ENCODE peak calls at places on chromosome 9, in nine cellular contexts. H is left ventricle myocardium inferior, Z is adrenal gland, V is A673, M is fibroblast of villous mesenchyme, E is fibroblast of lung, P is body of pancreas, J is lower lobe of right lung, X is right lobe of liver. N is an unnamed sample.

GRCh38 chr9:122218070-122218884 is 10.5 kb downstream of the LHX6 start:
- DNase-seq in H (no peak), Z (no peak), V (no peak), M (no peak), E (no peak), P (no peak), J (no peak), X (no peak), N (no peak)

GRCh38 chr9:114666441-114666840 is 8.8 kb upstream of the TEX53 start:
- DNase-seq in H (no peak), Z (no peak), V (no peak), M (no peak), E (no peak), P (no peak), J (no peak), X (no peak), N (no peak)

GRCh38 chr9:92463989-92464388 is 18.3 kb downstream of the ASPN start:
- DNase-seq in H (no peak), Z (no peak), V (no peak), M (peak), E (peak), P (no peak), J (no peak), X (no peak), N (no peak)

GRCh38 chr9:108412755-108413154 is 443.0 kb downstream of the ACTL7B start:
- DNase-seq in H (no peak), Z (no peak), V (peak), M (no peak), E (no peak), P (no peak), J (no peak), X (no peak), N (no peak)

GRCh38 chr9:111661150-111661801 is at the start of gene GNG10:
- DNase-seq in H (peak), Z (peak), V (peak), M (peak), E (peak), P (peak), J (peak), X (peak), N (peak)

GRCh38 chr9:91845839-91846238 is 104.2 kb downstream of the ROR2 start:
- DNase-seq in H (no peak), Z (no peak), V (peak), M (no peak), E (no peak), P (no peak), J (no peak), X (no peak), N (no peak)

GRCh38 chr9:134040831-134041648 is 15.8 kb downstream of the BRD3OS start:
- DNase-seq in H (no peak), Z (peak), V (no peak), M (no peak), E (no peak), P (no peak), J (peak), X (peak), N (no peak)

GRCh38 chr9:125559194-125559593 is 147.8 kb downstream of the MAPKAP1 start:
- DNase-seq in H (no peak), Z (no peak), V (no peak), M (no peak), E (no peak), P (no peak), J (no peak), X (no peak), N (no peak)

GRCh38 chr9:110949081-110949480 is 89.2 kb downstream of the LPAR1 start:
- DNase-seq in H (no peak), Z (no peak), V (peak), M (no peak), E (no peak), P (no peak), J (no peak), X (no peak), N (no peak)

GRCh38 chr9:98678244-98678842 is 30.4 kb downstream of the GABBR2 start:
- DNase-seq in H (no peak), Z (no peak), V (peak), M (no peak), E (peak), P (no peak), J (no peak), X (no peak), N (no peak)

GRCh38 chr9:113313276-113313675 is 10.1 kb upstream of the RNF183 start:
- DNase-seq in H (no peak), Z (no peak), V (no peak), M (no peak), E (no peak), P (no peak), J (no peak), X (no peak), N (no peak)

GRCh38 chr9:18721267-18722079 is 247.5 kb downstream of the ADAMTSL1 start:
- DNase-seq in H (no peak), Z (no peak), V (no peak), M (no peak), E (no peak), P (no peak), J (no peak), X (no peak), N (no peak)

GRCh38 chr9:96721731-96722429 is 56.0 kb downstream of the ZNF510 start:
- DNase-seq in H (no peak), Z (no peak), V (no peak), M (no peak), E (no peak), P (no peak), J (no peak), X (no peak), N (no peak)

GRCh38 chr9:1050125-1050895 is at the start of gene DMRT2:
- DNase-seq in H (peak), Z (peak), V (peak), M (peak), E (peak), P (peak), J (peak), X (peak), N (no peak)

GRCh38 chr9:16884952-16885513 is 14.6 kb upstream of the BNC2 start:
- DNase-seq in H (no peak), Z (no peak), V (no peak), M (peak), E (peak), P (no peak), J (no peak), X (no peak), N (no peak)

GRCh38 chr9:127149463-127150390 is 27.3 kb upstream of the ANGPTL2 start:
- DNase-seq in H (no peak), Z (no peak), V (no peak), M (no peak), E (no peak), P (no peak), J (no peak), X (no peak), N (no peak)

GRCh38 chr9:88766778-88767503 is 224.3 kb upstream of the S1PR3 start:
- DNase-seq in H (no peak), Z (no peak), V (peak), M (peak), E (peak), P (no peak), J (no peak), X (no peak), N (no peak)

GRCh38 chr9:37466037-37466709 is 923 bp upstream of the ZBTB5 start:
- DNase-seq in H (peak), Z (peak), V (peak), M (peak), E (peak), P (peak), J (peak), X (peak), N (no peak)

GRCh38 chr9:95053611-95054440 is 263.7 kb downstream of the FANCC start:
- DNase-seq in H (no peak), Z (no peak), V (no peak), M (peak), E (peak), P (no peak), J (no peak), X (no peak), N (no peak)

GRCh38 chr9:89311346-89312153 is 555 bp downstream of the CKS2 start:
- DNase-seq in H (peak), Z (peak), V (no peak), M (no peak), E (no peak), P (no peak), J (peak), X (no peak), N (no peak)

GRCh38 chr9:132126837-132127236 is 35.0 kb upstream of the NTNG2 start:
- DNase-seq in H (no peak), Z (no peak), V (no peak), M (no peak), E (no peak), P (no peak), J (no peak), X (no peak), N (no peak)

GRCh38 chr9:133463234-133463863 is 3.6 kb downstream of the CACFD1 start:
- DNase-seq in H (no peak), Z (no peak), V (no peak), M (no peak), E (no peak), P (no peak), J (no peak), X (no peak), N (no peak)

GRCh38 chr9:75858497-75859092 is 31.9 kb upstream of the PCSK5 start:
- DNase-seq in H (no peak), Z (no peak), V (no peak), M (no peak), E (no peak), P (no peak), J (no peak), X (no peak), N (no peak)

GRCh38 chr9:112333639-112334318 is 360 bp upstream of the PTBP3 start:
- DNase-seq in H (peak), Z (peak), V (peak), M (peak), E (peak), P (peak), J (peak), X (peak), N (peak)

GRCh38 chr9:127776195-127776918 is 2.1 kb downstream of the SH2D3C start:
- DNase-seq in H (no peak), Z (no peak), V (peak), M (no peak), E (no peak), P (no peak), J (peak), X (no peak), N (peak)

GRCh38 chr9:98121096-98121495 is 2.1 kb upstream of the TRIM14 start:
- DNase-seq in H (no peak), Z (no peak), V (peak), M (no peak), E (no peak), P (no peak), J (no peak), X (no peak), N (no peak)

GRCh38 chr9:4506490-4506889 is 16.2 kb downstream of the SLC1A1 start:
- DNase-seq in H (no peak), Z (no peak), V (no peak), M (no peak), E (no peak), P (no peak), J (no peak), X (no peak), N (no peak)

GRCh38 chr9:16640649-16641048 is 229.8 kb downstream of the BNC2 start:
- DNase-seq in H (no peak), Z (no peak), V (no peak), M (no peak), E (no peak), P (no peak), J (no peak), X (no peak), N (no peak)

GRCh38 chr9:14395300-14396082 is 81.5 kb upstream of the NFIB start:
- DNase-seq in H (peak), Z (no peak), V (no peak), M (no peak), E (no peak), P (no peak), J (no peak), X (no peak), N (no peak)

DNA sequence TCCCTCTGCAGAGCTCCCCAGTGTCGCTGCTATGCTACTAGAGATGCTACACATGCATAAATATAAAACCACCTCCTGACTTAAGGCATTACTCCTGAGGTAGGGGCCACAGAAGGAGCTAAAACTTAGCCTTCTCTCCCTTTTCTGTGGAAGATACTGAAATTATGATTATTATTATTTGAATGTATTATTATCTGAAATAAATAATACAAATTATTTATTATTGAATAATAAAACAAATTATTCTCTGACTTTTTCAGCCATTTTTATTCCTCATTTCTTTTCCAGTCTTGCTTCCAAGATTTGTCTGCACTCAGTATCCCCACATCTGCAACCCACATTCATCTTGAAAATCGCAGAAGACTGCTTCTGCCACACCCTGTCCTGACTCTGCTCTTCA is 414.9 kb upstream of the ACO1 start:
- DNase-seq in H (no peak), Z (no peak), V (no peak), M (no peak), E (no peak), P (no peak), J (no peak), X (no peak), N (no peak)
- TF ChIP-seq CTCF in H (no peak), Z (no peak), V (no peak), M (no peak), E (no peak), P (no peak), J (no peak), X (no peak), N (no peak)

GRCh38 chr9:100445903-100446549 is 19.1 kb downstream of the MSANTD3 start:
- DNase-seq in H (no peak), Z (no peak), V (no peak), M (no peak), E (no peak), P (no peak), J (no peak), X (no peak), N (no peak)

GRCh38 chr9:100443781-100444768 is 17.1 kb downstream of the MSANTD3 start:
- DNase-seq in H (no peak), Z (no peak), V (no peak), M (peak), E (peak), P (no peak), J (no peak), X (no peak), N (no peak)

GRCh38 chr9:100442072-100442471 is 15.1 kb downstream of the MSANTD3 start:
- DNase-seq in H (no peak), Z (no peak), V (no peak), M (no peak), E (no peak), P (no peak), J (no peak), X (no peak), N (no peak)

GRCh38 chr9:100448266-100448665 is 21.3 kb downstream of the MSANTD3 start:
- DNase-seq in H (no peak), Z (no peak), V (no peak), M (no peak), E (no peak), P (no peak), J (no peak), X (no peak), N (no peak)

GRCh38 chr9:100445161-100445902 is 18.4 kb downstream of the MSANTD3 start:
- DNase-seq in H (no peak), Z (no peak), V (no peak), M (no peak), E (no peak), P (no peak), J (no peak), X (no peak), N (no peak)
- TF ChIP-seq CTCF in H (no peak), Z (no peak), V (no peak), M (no peak), E (no peak), P (no peak), J (no peak), X (no peak), N (no peak)

DNA sequence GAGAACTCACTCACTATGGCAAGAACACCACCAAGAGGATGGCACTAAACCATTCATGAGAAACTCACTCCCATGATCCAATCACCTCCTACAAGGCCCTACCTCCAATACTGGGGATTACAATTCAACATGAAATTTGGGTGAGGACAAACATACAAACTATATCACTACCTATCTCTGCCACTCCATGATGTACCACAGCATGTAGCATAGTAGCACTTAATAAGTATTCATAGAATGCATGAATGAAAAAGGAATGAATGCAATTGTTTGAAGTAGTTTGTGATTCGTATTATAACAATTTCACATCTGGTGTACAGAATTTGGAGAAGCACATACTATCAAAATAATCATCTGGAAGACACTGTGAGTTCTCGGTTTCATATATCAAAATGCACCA is 27.9 kb upstream of the SLC24A2 start:
- DNase-seq in H (no peak), Z (no peak), V (no peak), M (no peak), E (no peak), P (no peak), J (no peak), X (no peak), N (no peak)
- TF ChIP-seq CTCF in H (no peak), Z (no peak), V (no peak), M (no peak), E (no peak), P (no peak), J (no peak), X (no peak), N (no peak)

GRCh38 chr9:107158321-107158720 is 124.8 kb upstream of the RAD23B start:
- DNase-seq in H (no peak), Z (no peak), V (peak), M (peak), E (peak), P (no peak), J (no peak), X (no peak), N (no peak)
- TF ChIP-seq CTCF in H (peak), Z (no peak), V (peak), M (peak), E (peak), P (peak), J (no peak), X (peak), N (no peak)

GRCh38 chr9:117413346-117414219 is 1.3 kb downstream of the ASTN2 start:
- DNase-seq in H (no peak), Z (no peak), V (peak), M (no peak), E (no peak), P (peak), J (no peak), X (no peak), N (no peak)
- TF ChIP-seq CTCF in H (no peak), Z (no peak), V (no peak), M (no peak), E (no peak), P (no peak), J (no peak), X (no peak), N (no peak)

N was measured in CD14-positive monocyte.